ENCODE peak calls at places on chromosomes 11 and 22, in four cellular contexts. M is endothelial cell of umbilical vein, X is adrenal gland, A is stomach. V is an unnamed sample.

GRCh38 chr11:133901316-133901715 is 55.5 kb downstream of the IGSF9B start:
- DNase-seq in M (no peak), X (no peak), A (no peak), V (no peak)

GRCh38 chr11:128394436-128395089 is 192.8 kb downstream of the ETS1 start:
- DNase-seq in M (peak; percentile 79), X (peak; percentile 27), A (no peak), V (no peak)

GRCh38 chr11:279040-279965 is 1.1 kb downstream of the NLRP6 start:
- DNase-seq in M (no peak), X (no peak), A (no peak), V (no peak)

GRCh38 chr11:66388746-66389386 is 17.3 kb upstream of the SLC29A2 start:
- DNase-seq in M (peak; percentile 67), X (peak; percentile 79), A (peak; percentile 90), V (peak; percentile 54)

GRCh38 chr22:17921871-17922821 is 102.2 kb downstream of the MICAL3 start:
- DNase-seq in M (no peak), X (no peak), A (no peak), V (no peak)

GRCh38 chr11:14015711-14016110 is 53.2 kb downstream of the SPON1 start:
- DNase-seq in M (peak; percentile 78), X (peak; percentile 63), A (no peak), V (peak; percentile 30)

GRCh38 chr22:48968201-48968959 is 859.3 kb downstream of the BRD1 start:
- DNase-seq in M (no peak), X (peak; percentile 5), A (peak; percentile 26), V (no peak)

GRCh38 chr22:22848364-22848866 is 39.2 kb upstream of the IGLL5 start:
- DNase-seq in M (peak; percentile 40), X (peak; percentile 73), A (peak; percentile 78), V (peak; percentile 11)

GRCh38 chr22:36595154-36595553 is 66.2 kb upstream of the EIF3D start:
- DNase-seq in M (no peak), X (no peak), A (no peak), V (no peak)

GRCh38 chr11:86941077-86941870 is 13.9 kb downstream of the FZD4 start:
- DNase-seq in M (peak; percentile 46), X (no peak), A (no peak), V (no peak)

GRCh38 chr11:131463609-131464008 is 93.2 kb downstream of the NTM start:
- DNase-seq in M (no peak), X (no peak), A (no peak), V (no peak)

GRCh38 chr11:98455500-98456186 is 565.1 kb upstream of the CNTN5 start:
- DNase-seq in M (no peak), X (no peak), A (no peak), V (no peak)

DNA sequence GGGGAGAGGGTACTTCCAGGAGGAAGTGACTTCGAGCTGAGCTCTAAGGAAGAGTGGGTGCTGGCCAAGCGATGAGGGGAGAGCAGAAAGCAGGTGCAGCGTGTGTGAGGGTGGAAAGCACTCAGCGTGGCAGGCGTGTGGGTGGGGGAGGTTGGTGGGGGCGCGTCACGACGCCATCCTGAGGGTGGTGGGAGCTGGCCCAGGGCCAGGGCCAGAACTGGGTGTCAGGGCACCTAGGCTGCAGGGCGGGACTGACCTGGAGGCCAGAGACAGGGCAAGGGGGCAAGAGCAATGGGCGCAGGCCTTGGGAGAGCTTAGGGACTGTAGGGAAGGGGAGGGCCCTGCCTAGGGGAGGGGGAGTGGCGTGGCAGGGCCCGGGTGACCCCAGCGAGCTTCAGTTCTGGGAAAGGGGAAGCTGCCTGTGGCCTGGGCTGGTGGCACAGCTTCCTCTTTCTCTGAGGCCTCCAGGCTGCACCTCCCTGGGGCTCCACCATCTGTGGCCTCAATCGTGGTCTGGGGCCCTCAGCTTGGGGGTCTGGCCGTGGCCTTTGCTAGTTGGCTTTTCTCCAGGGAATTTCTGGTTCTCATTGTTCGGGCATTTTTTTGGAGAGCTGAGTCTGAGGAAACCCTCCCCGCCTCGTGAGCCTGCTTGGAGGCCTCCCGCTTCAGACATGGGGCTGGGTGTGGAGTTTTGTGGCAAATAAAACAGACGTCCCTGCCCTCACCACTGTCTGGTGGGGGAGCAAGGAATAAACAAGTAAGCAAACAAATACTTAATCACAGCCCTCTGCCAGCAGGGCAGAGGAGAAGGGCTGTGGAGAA is 8.9 kb downstream of the RELT start:
- DNase-seq in M (peak; percentile 53), X (peak; percentile 59), A (peak; percentile 49), V (no peak)
- TF ChIP-seq POLR2A in M (no peak), X (no peak), A (no peak), V (no peak)

GRCh38 chr11:32892355-32893090 is at the start of gene QSER1:
- DNase-seq in M (peak; percentile 52), X (peak; percentile 67), A (peak; percentile 65), V (peak; percentile 61)
- TF ChIP-seq POLR2A in M (peak; percentile 89), X (peak; percentile 61), A (no peak), V (peak; percentile 86)

GRCh38 chr11:47183031-47183856 is 3.0 kb downstream of the PACSIN3 start:
- DNase-seq in M (no peak), X (no peak), A (no peak), V (no peak)
- TF ChIP-seq POLR2A in M (no peak), X (no peak), A (no peak), V (no peak)

GRCh38 chr11:114439229-114440120 is at the start of gene REXO2:
- DNase-seq in M (peak; percentile 96), X (peak; percentile 96), A (peak; percentile 97), V (peak; percentile 69)
- TF ChIP-seq POLR2A in M (peak; percentile 83), X (peak; percentile 91), A (no peak), V (peak; percentile 69)

GRCh38 chr22:47123006-47123826 is 360.8 kb downstream of the TBC1D22A start:
- DNase-seq in M (no peak), X (no peak), A (no peak), V (no peak)

GRCh38 chr22:47123827-47124442 is 361.5 kb downstream of the TBC1D22A start:
- DNase-seq in M (no peak), X (no peak), A (no peak), V (no peak)

GRCh38 chr22:47125603-47126002 is 363.2 kb downstream of the TBC1D22A start:
- DNase-seq in M (no peak), X (no peak), A (no peak), V (no peak)

GRCh38 chr22:47124946-47125345 is 362.5 kb downstream of the TBC1D22A start:
- DNase-seq in M (no peak), X (no peak), A (no peak), V (no peak)

GRCh38 chr22:47124451-47124881 is 362.0 kb downstream of the TBC1D22A start:
- DNase-seq in M (no peak), X (no peak), A (no peak), V (no peak)
- TF ChIP-seq POLR2A in M (no peak), X (no peak), A (no peak), V (no peak)

DNA sequence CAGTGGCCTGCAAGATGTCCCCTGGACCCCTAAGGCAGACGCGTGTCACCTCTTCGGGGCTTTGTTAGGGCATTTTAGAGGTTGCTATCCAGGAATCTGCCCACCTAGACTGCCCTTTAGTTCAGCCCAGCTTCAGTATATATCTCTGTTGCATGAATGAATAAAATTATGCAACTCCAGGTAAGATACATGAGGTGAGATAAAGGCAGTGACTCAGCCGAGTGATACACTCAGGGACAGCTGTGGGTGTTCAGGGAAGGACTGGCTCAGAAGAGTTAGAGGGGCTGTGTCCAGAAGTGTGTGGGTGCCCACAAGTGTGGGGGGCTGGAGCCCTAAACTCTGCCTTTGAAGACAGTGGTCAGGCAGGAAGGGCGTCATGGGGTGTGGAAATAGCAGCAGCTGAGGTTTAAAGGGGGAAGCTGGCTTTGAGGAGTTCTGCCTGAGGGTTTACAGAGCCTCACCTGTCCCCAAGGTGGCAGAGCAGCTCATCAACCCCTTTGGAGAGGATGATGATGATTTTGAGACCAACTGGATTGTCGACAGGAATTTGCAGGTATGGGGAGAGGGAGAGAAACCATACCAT is 8.3 kb downstream of the FTH1 start:
- DNase-seq in M (no peak), X (peak; percentile 19), A (no peak), V (no peak)
- TF ChIP-seq POLR2A in M (no peak), X (no peak), A (no peak), V (no peak)

GRCh38 chr22:42880815-42881214 is 23.7 kb upstream of the ARFGAP3 start:
- DNase-seq in M (no peak), X (no peak), A (no peak), V (no peak)
- TF ChIP-seq POLR2A in M (no peak), X (no peak), A (no peak), V (no peak)

GRCh38 chr11:46343520-46343919 is 3.7 kb upstream of the DGKZ start:
- DNase-seq in M (no peak), X (no peak), A (no peak), V (no peak)

GRCh38 chr11:46345881-46346484 is 1.3 kb upstream of the DGKZ start:
- DNase-seq in M (no peak), X (no peak), A (no peak), V (no peak)

GRCh38 chr11:46346886-46347636 is at the start of gene DGKZ:
- DNase-seq in M (peak; percentile 84), X (peak; percentile 84), A (peak; percentile 92), V (peak; percentile 94)

GRCh38 chr11:46347637-46348311 is 511 bp downstream of the DGKZ start:
- DNase-seq in M (no peak), X (no peak), A (no peak), V (no peak)

GRCh38 chr11:46345131-46345597 is 2.1 kb upstream of the DGKZ start:
- DNase-seq in M (peak; percentile 54), X (no peak), A (no peak), V (no peak)
- TF ChIP-seq POLR2A in M (peak; percentile 72), X (peak; percentile 40), A (no peak), V (no peak)

DNA sequence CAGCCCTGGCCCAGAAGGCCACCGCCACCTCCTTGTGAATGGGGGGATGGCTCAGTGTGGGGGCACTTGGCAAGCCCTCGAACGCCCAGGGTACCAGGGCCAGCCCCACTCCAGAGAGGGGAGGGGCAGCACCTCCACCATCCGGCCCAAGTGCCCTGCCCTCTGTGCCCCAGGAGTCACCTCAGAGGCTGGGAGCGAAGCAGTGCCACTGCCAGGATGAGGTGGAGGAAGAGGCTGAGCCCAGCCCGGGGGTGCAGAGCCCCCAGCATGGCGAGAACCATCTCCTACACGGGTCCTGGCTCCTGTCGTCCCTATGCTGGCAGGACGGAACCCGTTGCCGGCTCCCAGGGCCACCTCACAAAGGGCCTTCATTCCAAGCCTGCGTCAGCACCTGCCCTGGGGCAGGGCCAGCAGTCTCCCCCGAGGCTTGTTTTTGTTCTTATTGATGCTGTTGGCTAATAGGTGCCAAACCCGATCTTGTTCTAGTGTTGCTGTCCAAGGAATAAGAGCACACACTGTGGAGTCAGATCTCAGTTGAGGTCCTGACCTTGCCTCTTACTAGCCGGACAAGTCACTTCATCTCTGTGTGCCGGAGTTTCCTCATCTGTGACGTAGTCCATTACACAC is at the start of gene FREY1:
- DNase-seq in M (no peak), X (peak; percentile 48), A (no peak), V (no peak)
- TF ChIP-seq POLR2A in M (peak; percentile 19), X (no peak), A (no peak), V (no peak)

V was measured in H54.